ENCODE peak calls at places on chromosomes 5 and 9, in seven cellular contexts. Q is H9, H is frontal cortex, C is sigmoid colon, K is tibial artery, V is PC-3, L is KBM-7. P is an unnamed sample.

GRCh38 chr9:113609562-113610318 is 146.2 kb downstream of the RGS3 start:
- DNase-seq in C (peak; percentile 85), Q (peak; percentile 80), H (no peak), K (peak; percentile 90), L (no peak), V (no peak), P (no peak)

GRCh38 chr9:109312783-109313182 is 8.1 kb downstream of the EPB41L4B start:
- DNase-seq in C (no peak), K (no peak), L (no peak), H (no peak), Q (no peak), V (no peak), P (no peak)

GRCh38 chr5:127092690-127093089 is 19.4 kb upstream of the C5orf63 start:
- DNase-seq in L (no peak), H (no peak), C (no peak), V (peak; percentile 19), K (no peak), Q (no peak), P (no peak)

GRCh38 chr5:54541823-54542783 is 24.5 kb downstream of the SNX18 start:
- DNase-seq in V (no peak), L (no peak), H (no peak), Q (no peak), K (no peak), C (no peak), P (no peak)

GRCh38 chr9:134570726-134571325 is 70.8 kb upstream of the COL5A1 start:
- DNase-seq in H (no peak), V (no peak), Q (no peak), L (no peak), C (peak; percentile 36), K (peak; percentile 60), P (no peak)

GRCh38 chr5:16803831-16804230 is 132.3 kb downstream of the MYO10 start:
- DNase-seq in C (no peak), H (no peak), Q (no peak), K (no peak), L (no peak), V (no peak), P (no peak)

GRCh38 chr5:95821110-95822021 is 1.2 kb downstream of the GLRX start:
- DNase-seq in H (no peak), C (no peak), Q (no peak), K (no peak), L (no peak), V (no peak), P (peak; percentile 56)

GRCh38 chr5:169905017-169905416 is 75.3 kb downstream of the INSYN2B start:
- DNase-seq in K (no peak), L (no peak), V (no peak), Q (no peak), H (no peak), C (no peak), P (no peak)

GRCh38 chr9:118401551-118401950 is 697.3 kb downstream of the TLR4 start:
- DNase-seq in K (no peak), C (no peak), V (no peak), Q (no peak), L (no peak), H (no peak), P (no peak)

GRCh38 chr9:104838958-104839357 is 75.0 kb downstream of the NIPSNAP3B start:
- DNase-seq in V (no peak), L (no peak), Q (no peak), H (no peak), C (no peak), K (no peak), P (no peak)

GRCh38 chr5:76849767-76850291 is at the start of gene S100Z:
- DNase-seq in V (no peak), Q (no peak), C (no peak), K (no peak), L (peak; percentile 98), H (no peak), P (peak; percentile 58)

GRCh38 chr5:76256116-76256889 is 146.8 kb upstream of the IQGAP2 start:
- DNase-seq in Q (peak; percentile 72), V (peak; percentile 62), L (peak; percentile 70), H (no peak), C (peak; percentile 71), K (no peak), P (peak; percentile 82)

GRCh38 chr5:31375999-31376720 is 155.7 kb downstream of the DROSHA start:
- DNase-seq in Q (no peak), K (no peak), L (no peak), V (no peak), C (no peak), H (no peak), P (no peak)

GRCh38 chr9:89497181-89497963 is 541 bp downstream of the SEMA4D start:
- DNase-seq in L (peak; percentile 15), V (no peak), H (no peak), C (no peak), Q (no peak), K (no peak), P (no peak)

GRCh38 chr9:113387560-113388230 is 10.9 kb upstream of the HDHD3 start:
- DNase-seq in L (no peak), C (no peak), K (no peak), H (no peak), Q (no peak), V (no peak), P (no peak)

GRCh38 chr9:134487066-134487710 is 154.4 kb upstream of the COL5A1 start:
- DNase-seq in H (no peak), C (peak; percentile 43), K (peak; percentile 35), V (no peak), L (no peak), Q (no peak), P (no peak)

GRCh38 chr5:73205309-73205708 is 32.3 kb downstream of the TMEM174 start:
- DNase-seq in H (no peak), V (no peak), K (no peak), Q (no peak), C (no peak), L (no peak), P (no peak)

GRCh38 chr5:179235416-179236400 is 109.6 kb downstream of the ADAMTS2 start:
- DNase-seq in H (no peak), V (no peak), L (no peak), Q (peak; percentile 17), C (peak; percentile 48), K (peak; percentile 48), P (no peak)

GRCh38 chr9:98523231-98523901 is 185.4 kb downstream of the GABBR2 start:
- DNase-seq in K (no peak), H (no peak), L (no peak), C (no peak), Q (peak; percentile 53), V (peak; percentile 25), P (no peak)

GRCh38 chr9:36190388-36191289 is at the start of gene CLTA:
- DNase-seq in Q (peak; percentile 99), K (peak; percentile 98), V (peak; percentile 94), H (peak; percentile 99), L (peak; percentile 99), C (peak; percentile 99), P (peak; percentile 98)

GRCh38 chr9:131758972-131759647 is 19.2 kb upstream of the RAPGEF1 start:
- DNase-seq in H (no peak), C (no peak), Q (no peak), L (no peak), K (no peak), V (peak; percentile 35), P (no peak)

GRCh38 chr9:129023036-129023907 is 4.9 kb downstream of the SH3GLB2 start:
- DNase-seq in V (no peak), H (no peak), K (no peak), C (peak; percentile 78), Q (no peak), L (no peak), P (peak; percentile 87)

GRCh38 chr5:108148715-108149139 is 233.2 kb downstream of the FBXL17 start:
- DNase-seq in V (peak; percentile 59), Q (no peak), C (no peak), K (no peak), H (no peak), L (peak; percentile 21), P (peak; percentile 5)

GRCh38 chr9:33265211-33265885 is 499 bp downstream of the CHMP5 start:
- DNase-seq in C (peak; percentile 72), L (no peak), H (no peak), V (no peak), K (no peak), Q (no peak), P (no peak)

GRCh38 chr9:127574089-127574921 is 37.8 kb upstream of the STXBP1 start:
- DNase-seq in V (peak; percentile 93), Q (no peak), C (no peak), K (peak; percentile 82), L (no peak), H (no peak), P (no peak)

GRCh38 chr9:10232352-10232930 is 380.4 kb downstream of the PTPRD start:
- DNase-seq in C (no peak), K (no peak), V (peak; percentile 5), Q (no peak), H (no peak), L (no peak), P (peak; percentile 35)

GRCh38 chr5:181127907-181128626 is 2.9 kb downstream of the OR2V1 start:
- DNase-seq in H (no peak), C (peak; percentile 46), V (no peak), L (no peak), K (peak; percentile 35), Q (no peak), P (no peak)

GRCh38 chr5:5665225-5666075 is 243.0 kb downstream of the ICE1 start:
- DNase-seq in L (no peak), K (no peak), H (no peak), V (peak; percentile 87), Q (no peak), C (no peak), P (no peak)

GRCh38 chr5:75002271-75002670 is 50.1 kb downstream of the GCNT4 start:
- DNase-seq in K (no peak), V (no peak), C (no peak), Q (no peak), L (no peak), H (no peak), P (no peak)

GRCh38 chr5:66356011-66356565 is 212.0 kb downstream of the SREK1 start:
- DNase-seq in H (no peak), K (no peak), Q (no peak), C (no peak), L (no peak), V (no peak), P (no peak)

GRCh38 chr5:31027726-31028125 is 165.8 kb upstream of the CDH6 start:
- DNase-seq in L (no peak), V (no peak), H (no peak), K (no peak), C (no peak), Q (no peak), P (no peak)

GRCh38 chr5:116216246-116216645 is 131.4 kb downstream of the COMMD10 start:
- DNase-seq in Q (no peak), C (no peak), V (no peak), L (no peak), K (no peak), H (no peak), P (no peak)

P was measured in erythroblast.